ENCODE peak calls at places on chromosomes 2 and 18, in eight cellular contexts. One of them, this sample, is unnamed. For H3K4me1 and H3K27me3, the result is how much of the 10 kb centered on the place peaks cover.

GRCh38 chr2:13876491-13877037 is 756.0 kb upstream of the LRATD1 start:
- DNase-seq in fibroblast of lung: no peak
- DNase-seq in GM23248: no peak
- DNase-seq in tibial nerve: no peak
- DNase-seq in adipocyte: no peak
- DNase-seq in prostate gland: no peak
- DNase-seq in spleen: no peak
- DNase-seq in CD8-positive, alpha-beta memory T cell: no peak
- DNase-seq in this sample: no peak

GRCh38 chr2:26540977-26541376 is 63.1 kb upstream of the OTOF start:
- DNase-seq in fibroblast of lung: no peak
- DNase-seq in tibial nerve: no peak
- DNase-seq in CD8-positive, alpha-beta memory T cell: no peak
- DNase-seq in adipocyte: no peak
- DNase-seq in prostate gland: no peak
- DNase-seq in GM23248: no peak
- DNase-seq in spleen: no peak
- DNase-seq in this sample: no peak

GRCh38 chr2:183349046-183349445 is 224.8 kb downstream of the NUP35 start:
- DNase-seq in adipocyte: no peak
- DNase-seq in CD8-positive, alpha-beta memory T cell: no peak
- DNase-seq in prostate gland: no peak
- DNase-seq in GM23248: no peak
- DNase-seq in spleen: no peak
- DNase-seq in tibial nerve: no peak
- DNase-seq in fibroblast of lung: no peak
- DNase-seq in this sample: no peak

GRCh38 chr18:21112543-21113105 is 1.0 kb upstream of the ROCK1 start:
- DNase-seq in spleen: no peak
- DNase-seq in fibroblast of lung: peak
- DNase-seq in adipocyte: peak
- DNase-seq in CD8-positive, alpha-beta memory T cell: no peak
- DNase-seq in prostate gland: no peak
- DNase-seq in GM23248: peak
- DNase-seq in tibial nerve: no peak
- DNase-seq in this sample: no peak

GRCh38 chr2:159139216-159139933 is 147.1 kb downstream of the WDSUB1 start:
- DNase-seq in GM23248: peak
- DNase-seq in tibial nerve: no peak
- DNase-seq in spleen: no peak
- DNase-seq in CD8-positive, alpha-beta memory T cell: no peak
- DNase-seq in prostate gland: no peak
- DNase-seq in fibroblast of lung: no peak
- DNase-seq in adipocyte: peak
- DNase-seq in this sample: no peak

GRCh38 chr2:218186355-218186766 is 19.6 kb upstream of the CXCR1 start:
- DNase-seq in adipocyte: peak
- DNase-seq in prostate gland: peak
- DNase-seq in GM23248: peak
- DNase-seq in CD8-positive, alpha-beta memory T cell: peak
- DNase-seq in tibial nerve: peak
- DNase-seq in fibroblast of lung: peak
- DNase-seq in spleen: peak
- DNase-seq in this sample: peak

GRCh38 chr2:110816404-110817365 is 84.3 kb downstream of the ACOXL start:
- DNase-seq in adipocyte: no peak
- DNase-seq in fibroblast of lung: no peak
- DNase-seq in GM23248: peak
- DNase-seq in CD8-positive, alpha-beta memory T cell: no peak
- DNase-seq in spleen: no peak
- DNase-seq in prostate gland: no peak
- DNase-seq in tibial nerve: no peak
- DNase-seq in this sample: no peak

GRCh38 chr2:128593518-128594272 is 275.0 kb upstream of the HS6ST1 start:
- DNase-seq in tibial nerve: no peak
- DNase-seq in fibroblast of lung: no peak
- DNase-seq in spleen: no peak
- DNase-seq in adipocyte: no peak
- DNase-seq in CD8-positive, alpha-beta memory T cell: no peak
- DNase-seq in prostate gland: no peak
- DNase-seq in GM23248: no peak
- DNase-seq in this sample: peak

GRCh38 chr2:125405816-125406215 is 1250.1 kb upstream of the GYPC start:
- DNase-seq in fibroblast of lung: peak
- DNase-seq in CD8-positive, alpha-beta memory T cell: no peak
- DNase-seq in spleen: no peak
- DNase-seq in prostate gland: no peak
- DNase-seq in tibial nerve: no peak
- DNase-seq in adipocyte: peak
- DNase-seq in GM23248: peak
- DNase-seq in this sample: no peak

GRCh38 chr2:26738481-26738880 is 25.6 kb upstream of the SLC35F6 start:
- DNase-seq in prostate gland: no peak
- DNase-seq in spleen: no peak
- DNase-seq in adipocyte: no peak
- DNase-seq in GM23248: no peak
- DNase-seq in tibial nerve: no peak
- DNase-seq in CD8-positive, alpha-beta memory T cell: no peak
- DNase-seq in fibroblast of lung: no peak
- DNase-seq in this sample: no peak

GRCh38 chr2:10915236-10915635 is 3.5 kb downstream of the KCNF1 start:
- DNase-seq in tibial nerve: no peak
- DNase-seq in CD8-positive, alpha-beta memory T cell: no peak
- DNase-seq in prostate gland: no peak
- DNase-seq in GM23248: no peak
- DNase-seq in adipocyte: no peak
- DNase-seq in fibroblast of lung: no peak
- DNase-seq in spleen: no peak
- DNase-seq in this sample: no peak

GRCh38 chr2:204888222-204888621 is 342.9 kb downstream of the PARD3B start:
- DNase-seq in fibroblast of lung: no peak
- DNase-seq in prostate gland: no peak
- DNase-seq in adipocyte: no peak
- DNase-seq in spleen: no peak
- DNase-seq in CD8-positive, alpha-beta memory T cell: no peak
- DNase-seq in tibial nerve: no peak
- DNase-seq in GM23248: no peak
- DNase-seq in this sample: no peak

GRCh38 chr2:28438532-28439063 is 45.9 kb downstream of the FOSL2 start:
- DNase-seq in adipocyte: no peak
- DNase-seq in CD8-positive, alpha-beta memory T cell: no peak
- DNase-seq in prostate gland: no peak
- DNase-seq in GM23248: no peak
- DNase-seq in spleen: no peak
- DNase-seq in fibroblast of lung: no peak
- DNase-seq in tibial nerve: no peak
- DNase-seq in this sample: no peak

GRCh38 chr2:43218550-43219382 is 7.6 kb downstream of the ZFP36L2 start:
- DNase-seq in GM23248: peak
- DNase-seq in fibroblast of lung: peak
- DNase-seq in spleen: peak
- DNase-seq in CD8-positive, alpha-beta memory T cell: peak
- DNase-seq in adipocyte: peak
- DNase-seq in prostate gland: no peak
- DNase-seq in tibial nerve: peak
- DNase-seq in this sample: peak

DNA sequence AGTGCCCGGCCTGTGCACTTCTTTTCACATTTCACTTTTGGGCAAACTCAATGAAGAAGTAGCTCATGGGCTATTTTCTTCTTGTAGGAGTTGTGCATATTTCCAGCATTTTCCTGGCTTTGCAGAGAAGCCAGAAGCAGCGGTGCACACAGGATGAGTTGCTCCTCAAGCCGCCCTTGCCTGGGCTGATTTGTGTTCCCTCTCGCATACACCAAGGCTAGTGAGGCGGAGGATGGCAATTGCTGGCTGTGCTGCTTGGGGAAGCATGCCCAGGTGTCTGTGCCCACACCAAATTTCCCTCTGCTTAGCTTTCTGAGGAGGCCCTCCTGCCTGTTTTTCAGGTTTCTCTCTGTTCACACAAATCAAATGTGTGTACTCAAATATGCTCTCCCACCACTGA is 85.4 kb upstream of the TMEM200C start:
- DNase-seq in spleen: no peak
- DNase-seq in GM23248: no peak
- DNase-seq in tibial nerve: no peak
- DNase-seq in fibroblast of lung: no peak
- DNase-seq in prostate gland: no peak
- DNase-seq in adipocyte: no peak
- DNase-seq in CD8-positive, alpha-beta memory T cell: no peak
- DNase-seq in this sample: no peak
- H3K4me1 ChIP-seq in spleen: under half
- H3K4me1 ChIP-seq in GM23248: under half
- H3K4me1 ChIP-seq in tibial nerve: under half
- H3K4me1 ChIP-seq in fibroblast of lung: under half
- H3K4me1 ChIP-seq in prostate gland: under half
- H3K4me1 ChIP-seq in adipocyte: under half
- H3K4me1 ChIP-seq in CD8-positive, alpha-beta memory T cell: under half
- H3K4me1 ChIP-seq in this sample: under half

GRCh38 chr2:181679544-181679979 is 755 bp downstream of the NEUROD1 start:
- DNase-seq in tibial nerve: no peak
- DNase-seq in prostate gland: no peak
- DNase-seq in CD8-positive, alpha-beta memory T cell: no peak
- DNase-seq in fibroblast of lung: no peak
- DNase-seq in spleen: no peak
- DNase-seq in GM23248: no peak
- DNase-seq in adipocyte: no peak
- DNase-seq in this sample: no peak
- H3K27me3 ChIP-seq in tibial nerve: under half
- H3K27me3 ChIP-seq in prostate gland: under half
- H3K27me3 ChIP-seq in CD8-positive, alpha-beta memory T cell: half or more
- H3K27me3 ChIP-seq in fibroblast of lung: half or more
- H3K27me3 ChIP-seq in spleen: half or more
- H3K27me3 ChIP-seq in GM23248: half or more
- H3K27me3 ChIP-seq in adipocyte: half or more
- H3K27me3 ChIP-seq in this sample: under half

GRCh38 chr18:22505136-22505535 is 87.4 kb upstream of the CTAGE1 start:
- DNase-seq in prostate gland: no peak
- DNase-seq in tibial nerve: no peak
- DNase-seq in CD8-positive, alpha-beta memory T cell: no peak
- DNase-seq in spleen: no peak
- DNase-seq in adipocyte: peak
- DNase-seq in GM23248: peak
- DNase-seq in fibroblast of lung: peak
- DNase-seq in this sample: no peak
- H3K4me1 ChIP-seq in prostate gland: under half
- H3K4me1 ChIP-seq in tibial nerve: under half
- H3K4me1 ChIP-seq in CD8-positive, alpha-beta memory T cell: under half
- H3K4me1 ChIP-seq in spleen: under half
- H3K4me1 ChIP-seq in adipocyte: under half
- H3K4me1 ChIP-seq in GM23248: under half
- H3K4me1 ChIP-seq in fibroblast of lung: under half
- H3K4me1 ChIP-seq in this sample: under half

GRCh38 chr2:120658285-120659158 is 77.1 kb upstream of the GLI2 start:
- DNase-seq in fibroblast of lung: no peak
- DNase-seq in adipocyte: no peak
- DNase-seq in CD8-positive, alpha-beta memory T cell: no peak
- DNase-seq in GM23248: no peak
- DNase-seq in prostate gland: no peak
- DNase-seq in spleen: no peak
- DNase-seq in tibial nerve: no peak
- DNase-seq in this sample: no peak

GRCh38 chr2:120660771-120661459 is 74.8 kb upstream of the GLI2 start:
- DNase-seq in tibial nerve: no peak
- DNase-seq in fibroblast of lung: no peak
- DNase-seq in adipocyte: no peak
- DNase-seq in CD8-positive, alpha-beta memory T cell: no peak
- DNase-seq in GM23248: no peak
- DNase-seq in prostate gland: no peak
- DNase-seq in spleen: peak
- DNase-seq in this sample: no peak

GRCh38 chr2:120659275-120659952 is 76.3 kb upstream of the GLI2 start:
- DNase-seq in GM23248: no peak
- DNase-seq in prostate gland: no peak
- DNase-seq in CD8-positive, alpha-beta memory T cell: no peak
- DNase-seq in adipocyte: no peak
- DNase-seq in tibial nerve: no peak
- DNase-seq in spleen: no peak
- DNase-seq in fibroblast of lung: no peak
- DNase-seq in this sample: no peak

GRCh38 chr2:120661551-120661950 is 74.1 kb upstream of the GLI2 start:
- DNase-seq in fibroblast of lung: peak
- DNase-seq in prostate gland: peak
- DNase-seq in tibial nerve: peak
- DNase-seq in CD8-positive, alpha-beta memory T cell: no peak
- DNase-seq in GM23248: peak
- DNase-seq in adipocyte: no peak
- DNase-seq in spleen: no peak
- DNase-seq in this sample: peak

GRCh38 chr2:120660056-120660694 is 75.5 kb upstream of the GLI2 start:
- DNase-seq in tibial nerve: no peak
- DNase-seq in adipocyte: no peak
- DNase-seq in spleen: no peak
- DNase-seq in CD8-positive, alpha-beta memory T cell: no peak
- DNase-seq in prostate gland: no peak
- DNase-seq in GM23248: no peak
- DNase-seq in fibroblast of lung: no peak
- DNase-seq in this sample: no peak
- H3K27me3 ChIP-seq in tibial nerve: under half
- H3K27me3 ChIP-seq in adipocyte: under half
- H3K27me3 ChIP-seq in spleen: under half
- H3K27me3 ChIP-seq in CD8-positive, alpha-beta memory T cell: under half
- H3K27me3 ChIP-seq in prostate gland: under half
- H3K27me3 ChIP-seq in GM23248: under half
- H3K27me3 ChIP-seq in fibroblast of lung: under half
- H3K27me3 ChIP-seq in this sample: under half

GRCh38 chr2:16656087-16656486 is 9.5 kb downstream of the CYRIA start:
- DNase-seq in prostate gland: no peak
- DNase-seq in adipocyte: no peak
- DNase-seq in tibial nerve: no peak
- DNase-seq in CD8-positive, alpha-beta memory T cell: no peak
- DNase-seq in fibroblast of lung: no peak
- DNase-seq in GM23248: no peak
- DNase-seq in spleen: no peak
- DNase-seq in this sample: no peak
- H3K4me1 ChIP-seq in prostate gland: under half
- H3K4me1 ChIP-seq in adipocyte: half or more
- H3K4me1 ChIP-seq in tibial nerve: under half
- H3K4me1 ChIP-seq in CD8-positive, alpha-beta memory T cell: under half
- H3K4me1 ChIP-seq in fibroblast of lung: under half
- H3K4me1 ChIP-seq in GM23248: under half
- H3K4me1 ChIP-seq in spleen: half or more
- H3K4me1 ChIP-seq in this sample: under half

GRCh38 chr18:59273936-59274928 is 978 bp upstream of the RAX start:
- DNase-seq in CD8-positive, alpha-beta memory T cell: no peak
- DNase-seq in tibial nerve: no peak
- DNase-seq in fibroblast of lung: no peak
- DNase-seq in prostate gland: no peak
- DNase-seq in spleen: peak
- DNase-seq in adipocyte: no peak
- DNase-seq in GM23248: no peak
- DNase-seq in this sample: no peak
- H3K27me3 ChIP-seq in CD8-positive, alpha-beta memory T cell: under half
- H3K27me3 ChIP-seq in tibial nerve: under half
- H3K27me3 ChIP-seq in fibroblast of lung: half or more
- H3K27me3 ChIP-seq in prostate gland: under half
- H3K27me3 ChIP-seq in spleen: half or more
- H3K27me3 ChIP-seq in adipocyte: half or more
- H3K27me3 ChIP-seq in GM23248: half or more
- H3K27me3 ChIP-seq in this sample: half or more

GRCh38 chr2:68737717-68738116 is 3.1 kb downstream of the ARHGAP25 start:
- DNase-seq in GM23248: no peak
- DNase-seq in spleen: no peak
- DNase-seq in adipocyte: no peak
- DNase-seq in prostate gland: no peak
- DNase-seq in CD8-positive, alpha-beta memory T cell: peak
- DNase-seq in tibial nerve: no peak
- DNase-seq in fibroblast of lung: no peak
- DNase-seq in this sample: no peak
- H3K4me1 ChIP-seq in GM23248: under half
- H3K4me1 ChIP-seq in spleen: half or more
- H3K4me1 ChIP-seq in adipocyte: under half
- H3K4me1 ChIP-seq in prostate gland: under half
- H3K4me1 ChIP-seq in CD8-positive, alpha-beta memory T cell: half or more
- H3K4me1 ChIP-seq in tibial nerve: under half
- H3K4me1 ChIP-seq in fibroblast of lung: under half
- H3K4me1 ChIP-seq in this sample: under half